ENCODE peak calls at places on chromosomes 6 and 20, in six cellular contexts. B is Caki2, N is NCI-H1092, J is HS-5, Q is AG04450, P is sigmoid colon. S is an unnamed sample.

GRCh38 chr20:19903168-19903676 is 113.9 kb upstream of the NAA20 start:
- DNase-seq in B (no peak), N (peak; percentile 9), J (no peak), Q (no peak), P (peak; percentile 79), S (peak; percentile 41)

GRCh38 chr6:125170376-125170775 is 16.8 kb downstream of the TPD52L1 start:
- DNase-seq in B (no peak), N (no peak), J (no peak), Q (no peak), P (no peak), S (no peak)

GRCh38 chr20:47730744-47731143 is 54.5 kb downstream of the SULF2 start:
- DNase-seq in B (no peak), N (no peak), J (no peak), Q (no peak), P (no peak), S (no peak)

GRCh38 chr6:153058909-153059308 is 56.4 kb upstream of the MTRF1L start:
- DNase-seq in B (no peak), N (no peak), J (no peak), Q (no peak), P (no peak), S (peak; percentile 17)

GRCh38 chr6:168196385-168196860 is 117.4 kb upstream of the FRMD1 start:
- DNase-seq in B (peak; percentile 70), N (peak; percentile 92), J (no peak), Q (no peak), P (no peak), S (no peak)

GRCh38 chr6:165439928-165440554 is 130.6 kb upstream of the C6orf118 start:
- DNase-seq in B (peak; percentile 35), N (peak; percentile 30), J (peak; percentile 2), Q (peak; percentile 1), P (no peak), S (peak; percentile 26)

GRCh38 chr20:38250607-38251006 is 9.9 kb downstream of the KIAA1755 start:
- DNase-seq in B (no peak), N (no peak), J (no peak), Q (no peak), P (peak; percentile 49), S (no peak)

GRCh38 chr6:34115396-34116314 is 30.2 kb downstream of the GRM4 start:
- DNase-seq in B (peak; percentile 28), N (no peak), J (no peak), Q (no peak), P (no peak), S (peak; percentile 38)

GRCh38 chr20:61688411-61688810 is 377.3 kb downstream of the TAF4 start:
- DNase-seq in B (no peak), N (no peak), J (no peak), Q (no peak), P (no peak), S (no peak)

GRCh38 chr20:20303742-20304141 is 64.2 kb upstream of the INSM1 start:
- DNase-seq in B (no peak), N (no peak), J (no peak), Q (no peak), P (no peak), S (no peak)

GRCh38 chr6:170186909-170187668 is 103.8 kb downstream of the DLL1 start:
- DNase-seq in B (no peak), N (no peak), J (no peak), Q (no peak), P (no peak), S (no peak)

GRCh38 chr6:30841644-30842504 is 42.4 kb upstream of the DDR1 start:
- DNase-seq in B (peak; percentile 60), N (no peak), J (no peak), Q (no peak), P (no peak), S (peak; percentile 88)

GRCh38 chr6:169844946-169845345 is 93.5 kb downstream of the ERMARD start:
- DNase-seq in B (no peak), N (no peak), J (no peak), Q (no peak), P (no peak), S (no peak)

GRCh38 chr20:19676202-19676601 is 81.9 kb upstream of the RIN2 start:
- DNase-seq in B (no peak), N (no peak), J (no peak), Q (no peak), P (no peak), S (no peak)

GRCh38 chr6:99330159-99330558 is 19.3 kb downstream of the FAXC start:
- DNase-seq in B (peak; percentile 42), N (peak; percentile 28), J (peak; percentile 38), Q (peak; percentile 36), P (no peak), S (peak; percentile 61)

GRCh38 chr6:127191716-127192115 is 73.2 kb downstream of the RSPO3 start:
- DNase-seq in B (no peak), N (no peak), J (no peak), Q (no peak), P (no peak), S (peak; percentile 23)

GRCh38 chr20:60254901-60255411 is 296.7 kb downstream of the CDH26 start:
- DNase-seq in B (no peak), N (peak; percentile 44), J (peak; percentile 90), Q (peak; percentile 11), P (no peak), S (peak; percentile 98)

GRCh38 chr6:71471718-71472117 is 183.1 kb downstream of the OGFRL1 start:
- DNase-seq in B (no peak), N (no peak), J (no peak), Q (no peak), P (no peak), S (no peak)

GRCh38 chr20:14288341-14289330 is 48.8 kb downstream of the FLRT3 start:
- DNase-seq in B (peak; percentile 35), N (no peak), J (peak; percentile 86), Q (no peak), P (no peak), S (peak; percentile 44)

GRCh38 chr6:63817492-63818050 is 182.0 kb downstream of the PHF3 start:
- DNase-seq in B (no peak), N (no peak), J (no peak), Q (no peak), P (no peak), S (peak; percentile 43)

GRCh38 chr6:149138093-149138492 is 179.4 kb upstream of the TAB2 start:
- DNase-seq in B (no peak), N (no peak), J (no peak), Q (no peak), P (no peak), S (no peak)

GRCh38 chr6:119881416-119881815 is 531.9 kb upstream of the MAN1A1 start:
- DNase-seq in B (no peak), N (no peak), J (no peak), Q (no peak), P (no peak), S (peak; percentile 56)